ENCODE peak calls at places on chromosomes 6 and 20, in nine cellular contexts. V is breast epithelium, S is uterus, U is fibroblast of lung, W is dorsolateral prefrontal cortex, G is upper lobe of left lung, O is tibial artery, Z is lower lobe of right lung, H is H1. T is an unnamed sample.

GRCh38 chr6:42190784-42191183 is 4.0 kb downstream of the GUCA1B start:
- DNase-seq in H (no peak), G (no peak), V (no peak), S (no peak), Z (no peak), U (peak; percentile 78), W (no peak), O (no peak), T (no peak)

GRCh38 chr20:9518776-9519175 is 4.4 kb downstream of the LAMP5 start:
- DNase-seq in G (no peak), H (peak; percentile 61), S (no peak), W (no peak), V (no peak), Z (no peak), U (no peak), O (no peak), T (no peak)

GRCh38 chr6:157608221-157609075 is 214.6 kb upstream of the SNX9 start:
- DNase-seq in S (no peak), O (no peak), W (no peak), H (no peak), G (no peak), Z (no peak), U (no peak), V (no peak), T (no peak)

GRCh38 chr20:19252670-19253120 is 40.3 kb downstream of the SLC24A3 start:
- DNase-seq in Z (peak; percentile 68), V (no peak), W (no peak), H (peak; percentile 22), U (no peak), S (peak; percentile 75), G (peak; percentile 86), O (peak; percentile 41), T (no peak)

GRCh38 chr6:11251553-11252358 is 19.3 kb upstream of the NEDD9 start:
- DNase-seq in S (peak; percentile 89), Z (no peak), V (no peak), U (peak; percentile 72), G (peak; percentile 43), H (no peak), O (peak; percentile 78), W (peak; percentile 71), T (peak; percentile 36)

GRCh38 chr6:4636141-4636880 is 139.9 kb upstream of the CDYL start:
- DNase-seq in O (no peak), S (no peak), V (no peak), G (no peak), U (no peak), Z (no peak), H (no peak), W (no peak), T (no peak)

GRCh38 chr6:155396605-155397004 is 59.0 kb downstream of the NOX3 start:
- DNase-seq in W (no peak), Z (no peak), V (no peak), S (no peak), O (no peak), H (no peak), U (no peak), G (no peak), T (no peak)

GRCh38 chr6:168120390-168121307 is 41.6 kb upstream of the FRMD1 start:
- DNase-seq in H (peak; percentile 29), G (peak; percentile 11), S (no peak), U (no peak), O (peak; percentile 6), Z (no peak), V (peak; percentile 46), W (no peak), T (no peak)

GRCh38 chr6:30555428-30556005 is 772 bp downstream of the GNL1 start:
- DNase-seq in O (peak; percentile 46), H (peak; percentile 82), G (peak; percentile 40), U (peak; percentile 44), W (peak; percentile 51), S (peak; percentile 77), V (peak; percentile 56), Z (peak; percentile 65), T (peak; percentile 59)

GRCh38 chr6:37242042-37242428 is 15.5 kb upstream of the TBC1D22B start:
- DNase-seq in W (no peak), O (no peak), V (no peak), S (no peak), Z (no peak), G (no peak), U (no peak), H (no peak), T (no peak)
- H3K27ac ChIP-seq in W (no peak overlapping the region), O (peak overlapping the region; percentile 79), V (peak overlapping the region; percentile 90), S (peak overlapping the region; percentile 97), Z (peak overlapping the region; percentile 86), G (no peak overlapping the region), U (peak overlapping the region; percentile 99), H (no peak overlapping the region), T (no peak overlapping the region)

DNA sequence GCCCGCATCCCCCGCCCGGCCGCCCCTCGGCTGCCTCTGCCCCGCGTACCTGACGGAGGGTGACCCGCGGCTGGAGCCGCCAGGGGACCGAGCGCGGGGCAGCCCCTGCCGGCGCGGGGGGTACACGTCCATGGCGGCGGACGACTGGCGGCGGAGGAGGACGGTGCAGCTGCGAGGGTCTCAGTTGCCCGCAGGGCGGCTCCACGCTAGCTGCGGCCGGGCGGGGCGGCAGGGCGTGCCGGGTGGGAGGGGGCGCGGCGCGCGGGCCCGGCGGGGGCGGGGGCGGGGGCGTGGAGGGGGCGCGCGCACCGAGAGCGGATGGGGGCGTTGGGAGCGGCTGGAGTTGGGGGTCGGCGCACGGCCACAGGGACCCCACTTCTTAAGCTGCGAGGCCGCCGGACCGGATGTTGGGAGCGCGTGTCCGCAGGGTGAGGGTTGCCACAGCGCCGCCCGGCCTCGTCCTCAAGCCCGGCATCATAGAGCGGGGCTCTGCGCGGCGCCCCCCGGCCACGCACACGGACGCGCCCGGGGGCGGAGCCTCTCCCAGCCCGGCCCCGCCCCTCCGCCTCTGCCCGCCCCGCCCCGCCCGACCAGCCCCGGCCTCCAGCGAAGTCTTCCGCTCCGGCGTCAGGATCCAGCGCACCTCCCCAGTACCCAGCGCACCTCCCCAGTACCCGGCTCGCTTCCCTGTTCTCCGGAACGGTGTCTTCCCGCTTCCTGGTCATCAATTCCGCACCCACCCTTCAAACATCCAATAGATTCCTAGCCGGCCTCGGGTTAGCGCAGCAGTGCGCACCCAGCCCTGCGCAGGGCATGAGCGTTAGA is at the start of gene DNAAF9:
- DNase-seq in V (peak; percentile 70), H (peak; percentile 84), S (peak; percentile 72), Z (peak; percentile 89), W (peak; percentile 78), O (peak; percentile 68), U (peak; percentile 71), G (peak; percentile 86), T (peak; percentile 62)
- H3K27ac ChIP-seq in V (peak within 1 kb of the TSS; percentile 93), H (no peak within 1 kb of the TSS), S (peak within 1 kb of the TSS; percentile 90), Z (peak within 1 kb of the TSS; percentile 89), W (peak within 1 kb of the TSS; percentile 92), O (peak within 1 kb of the TSS; percentile 98), U (peak within 1 kb of the TSS; percentile 82), G (peak within 1 kb of the TSS; percentile 93), T (peak within 1 kb of the TSS; percentile 89)

DNA sequence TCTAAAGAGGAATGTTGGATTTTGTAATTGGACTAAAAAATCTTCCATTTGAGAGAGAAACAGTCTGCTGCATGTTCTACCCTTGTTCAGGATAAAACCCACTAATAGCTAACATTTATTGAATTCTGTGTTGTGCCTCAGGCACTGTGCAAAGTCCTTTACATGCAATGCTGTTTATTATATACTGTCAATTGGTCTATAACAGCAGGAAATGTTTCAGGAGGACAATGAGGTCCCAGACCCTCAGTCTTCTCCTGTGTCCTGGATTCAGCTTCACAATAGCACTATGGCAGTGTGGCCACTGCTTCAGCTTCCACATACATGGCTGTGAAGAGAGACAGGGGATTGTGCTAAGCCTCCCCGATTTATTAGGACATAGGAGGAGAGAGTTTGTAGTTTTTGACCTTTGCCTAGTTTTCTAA is 11.0 kb downstream of the PTPN1 start:
- DNase-seq in V (no peak), U (no peak), G (no peak), W (no peak), S (no peak), O (no peak), H (no peak), Z (no peak), T (no peak)
- H3K27ac ChIP-seq in V (no peak overlapping the region), U (no peak overlapping the region), G (no peak overlapping the region), W (no peak overlapping the region), S (no peak overlapping the region), O (no peak overlapping the region), H (no peak overlapping the region), Z (peak overlapping the region; percentile 37), T (no peak overlapping the region)

GRCh38 chr6:151087861-151088598 is 151.7 kb upstream of the AKAP12 start:
- DNase-seq in O (no peak), U (peak; percentile 84), V (no peak), W (no peak), G (no peak), H (no peak), S (peak; percentile 54), Z (no peak), T (no peak)
- H3K27ac ChIP-seq in O (peak overlapping the region; percentile 12), U (peak overlapping the region; percentile 44), V (no peak overlapping the region), W (no peak overlapping the region), G (no peak overlapping the region), H (no peak overlapping the region), S (peak overlapping the region; percentile 18), Z (peak overlapping the region; percentile 36), T (no peak overlapping the region)

GRCh38 chr20:50559856-50560623 is 49.9 kb downstream of the PTPN1 start:
- DNase-seq in G (no peak), O (no peak), W (no peak), U (peak; percentile 42), S (no peak), H (peak; percentile 34), Z (no peak), V (no peak), T (no peak)
- H3K27ac ChIP-seq in G (no peak overlapping the region), O (peak overlapping the region; percentile 70), W (peak overlapping the region; percentile 21), U (peak overlapping the region; percentile 79), S (peak overlapping the region; percentile 86), H (no peak overlapping the region), Z (no peak overlapping the region), V (no peak overlapping the region), T (no peak overlapping the region)

GRCh38 chr20:53940883-53941546 is 129.4 kb downstream of the BCAS1 start:
- DNase-seq in Z (no peak), G (no peak), V (no peak), S (no peak), H (peak; percentile 28), O (peak; percentile 47), W (no peak), U (peak; percentile 96), T (no peak)
- H3K27ac ChIP-seq in Z (peak overlapping the region; percentile 70), G (no peak overlapping the region), V (peak overlapping the region; percentile 66), S (peak overlapping the region; percentile 71), H (peak overlapping the region; percentile 35), O (peak overlapping the region; percentile 36), W (peak overlapping the region; percentile 6), U (peak overlapping the region; percentile 81), T (peak overlapping the region; percentile 51)

GRCh38 chr20:47559141-47559540 is 57.5 kb downstream of the NCOA3 start:
- DNase-seq in V (no peak), S (no peak), H (no peak), U (no peak), G (no peak), Z (no peak), W (no peak), O (no peak), T (no peak)
- H3K27ac ChIP-seq in V (no peak overlapping the region), S (peak overlapping the region; percentile 73), H (no peak overlapping the region), U (no peak overlapping the region), G (no peak overlapping the region), Z (no peak overlapping the region), W (no peak overlapping the region), O (peak overlapping the region; percentile 35), T (no peak overlapping the region)